ENCODE peak calls at places on chromosomes 2 and 18, in four cellular contexts. T is pancreas, R is left ventricle myocardium inferior, L is HCT116. U is an unnamed sample.
A peak's percentile ranks its signal among the peaks of the same experiment; 100 is the strongest.

GRCh38 chr18:33116376-33116775 is 324.1 kb downstream of the CCDC178 start:
- DNase-seq in T (peak; percentile 35), L (no peak), R (peak; percentile 7), U (peak; percentile 48)

GRCh38 chr2:164873096-164873670 is 31.6 kb upstream of the COBLL1 start:
- DNase-seq in T (no peak), L (no peak), R (no peak), U (no peak)

GRCh38 chr2:80078290-80079036 is 226.1 kb downstream of the LRRTM1 start:
- DNase-seq in L (no peak), R (no peak), T (no peak), U (no peak)

GRCh38 chr2:9415770-9416169 is 7.6 kb downstream of the ITGB1BP1 start:
- DNase-seq in L (no peak), T (no peak), R (no peak), U (no peak)

GRCh38 chr2:58535182-58535581 is 294.1 kb upstream of the FANCL start:
- DNase-seq in L (no peak), R (no peak), T (no peak), U (no peak)

GRCh38 chr2:220034356-220035121 is 407.1 kb downstream of the SLC4A3 start:
- DNase-seq in T (no peak), L (no peak), R (no peak), U (no peak)

GRCh38 chr2:212669761-212670160 is 131.2 kb upstream of the ERBB4 start:
- DNase-seq in T (no peak), R (no peak), L (no peak), U (no peak)

GRCh38 chr2:190267302-190267701 is 52.3 kb downstream of the HIBCH start:
- DNase-seq in L (peak; percentile 44), T (no peak), R (no peak), U (no peak)

GRCh38 chr2:121972203-121972602 is 216.8 kb downstream of the TSN start:
- DNase-seq in L (no peak), T (no peak), R (no peak), U (no peak)

GRCh38 chr18:3664563-3665178 is 214.7 kb downstream of the TGIF1 start:
- DNase-seq in R (no peak), T (no peak), L (no peak), U (no peak)

GRCh38 chr18:75350440-75350839 is 77.1 kb downstream of the SMIM21 start:
- DNase-seq in R (no peak), L (no peak), T (no peak), U (no peak)

GRCh38 chr18:21112140-21112473 is 494 bp upstream of the ROCK1 start:
- DNase-seq in L (no peak), R (no peak), T (no peak), U (no peak)

DNA sequence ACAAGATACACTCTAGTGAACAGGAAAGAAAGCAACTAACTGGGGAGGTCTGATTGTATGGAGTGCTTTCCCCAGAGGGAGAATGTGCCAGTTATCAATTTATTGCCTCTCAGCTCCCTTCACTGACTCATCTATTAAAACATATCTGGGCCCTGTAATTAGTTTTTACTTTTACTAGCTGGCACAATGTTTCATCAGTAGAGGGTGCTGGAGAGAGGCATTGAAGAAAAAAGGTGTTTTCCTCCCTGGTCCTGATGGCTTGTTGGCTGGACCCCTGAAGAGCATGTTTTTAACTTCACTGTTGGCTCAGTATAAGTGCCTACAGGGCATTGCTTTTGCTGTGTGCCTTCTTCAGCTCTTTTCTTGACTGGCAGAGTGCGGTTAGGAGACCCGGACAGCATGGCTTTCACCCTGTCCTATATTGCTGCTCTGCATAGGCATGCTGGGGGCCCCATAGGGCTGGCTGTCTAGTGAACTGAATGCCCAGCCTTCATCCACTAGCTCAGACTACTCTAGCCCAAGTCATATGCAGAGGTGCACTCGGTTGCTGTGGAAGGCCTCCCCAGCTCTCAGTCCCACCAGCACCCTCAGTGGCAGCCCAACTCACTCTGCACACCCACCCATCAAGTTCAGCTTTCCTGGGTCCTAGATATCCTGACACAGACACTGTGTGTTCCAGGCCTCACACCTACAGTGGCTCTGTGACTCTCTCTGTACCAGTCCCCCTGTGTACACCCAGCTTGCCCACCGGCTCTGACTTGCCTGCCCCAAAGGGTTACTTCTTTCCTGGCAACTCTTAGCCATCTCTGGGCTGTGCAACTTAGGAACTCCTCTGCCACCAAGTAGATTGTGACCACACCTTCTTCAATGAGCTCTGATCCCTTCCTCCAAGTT is 62.3 kb upstream of the ACYP2 start:
- DNase-seq in L (no peak), T (no peak), R (no peak), U (no peak)
- TF ChIP-seq CTCF in L (peak; percentile 30), T (no peak), R (no peak), U (no peak)

DNA sequence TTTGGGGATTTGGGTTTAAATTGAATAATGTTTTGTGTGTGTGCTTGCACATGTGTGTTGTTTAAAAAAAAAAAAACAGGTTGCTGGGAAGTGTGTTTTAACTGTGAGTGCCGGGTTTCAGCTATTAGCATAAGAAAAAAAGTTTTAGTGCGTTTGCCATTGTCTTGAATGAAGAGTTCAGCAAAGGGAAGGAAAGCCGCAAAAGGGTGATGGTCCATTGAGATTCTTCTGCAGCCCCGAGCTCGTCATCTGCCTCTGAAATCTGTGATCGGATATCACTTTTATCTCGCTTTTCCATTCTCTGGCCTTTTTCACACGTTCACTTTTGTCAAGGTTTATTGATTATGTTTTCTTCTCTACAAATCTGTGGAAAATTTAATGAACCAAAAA is 4.7 kb downstream of the GLI2 start:
- DNase-seq in T (no peak), L (no peak), R (no peak), U (no peak)
- H3K4me3 ChIP-seq in T (no peak overlapping the region), L (no peak overlapping the region), R (no peak overlapping the region), U (no peak overlapping the region)

DNA sequence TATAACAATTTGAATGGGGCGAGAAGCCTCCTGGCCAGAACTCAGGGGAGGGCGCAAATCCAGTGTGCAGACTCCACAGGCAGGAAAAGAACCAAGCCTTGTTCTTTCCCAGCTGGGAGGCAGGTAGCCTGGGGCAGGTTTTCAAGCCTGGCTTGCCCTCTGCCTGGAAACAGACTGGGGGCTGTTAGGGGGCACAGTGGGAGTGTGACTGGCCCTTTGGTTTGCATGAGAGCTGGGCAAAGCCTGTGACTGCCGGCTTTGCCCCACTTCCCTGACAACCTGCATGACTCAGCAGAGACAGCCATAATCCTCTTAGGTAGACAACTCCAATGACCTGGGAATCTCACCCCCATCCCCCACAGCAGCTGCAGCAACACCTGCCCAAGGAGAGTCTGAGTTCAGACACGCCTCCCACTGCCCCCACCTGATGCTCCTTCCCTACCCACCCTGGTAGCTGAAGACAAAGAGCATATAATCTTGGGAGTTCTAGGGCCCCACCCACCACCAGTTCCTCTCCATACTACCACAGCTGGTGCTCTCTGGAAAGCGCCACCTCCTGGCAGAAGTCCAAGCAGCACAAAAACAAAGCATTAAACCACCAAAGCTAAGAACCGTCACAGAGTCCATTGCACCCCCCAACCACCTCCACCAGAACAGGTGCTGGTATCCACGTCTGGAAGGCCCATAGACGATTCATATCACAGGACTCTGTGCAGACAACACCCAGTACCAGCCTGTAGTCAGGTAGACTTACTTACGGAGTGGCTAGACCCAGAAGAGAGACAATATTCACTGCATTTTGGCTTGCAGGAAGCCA is 402.5 kb downstream of the STK39 start:
- DNase-seq in T (no peak), L (peak; percentile 29), R (no peak), U (no peak)
- TF ChIP-seq CTCF in T (no peak), L (no peak), R (no peak), U (no peak)

DNA sequence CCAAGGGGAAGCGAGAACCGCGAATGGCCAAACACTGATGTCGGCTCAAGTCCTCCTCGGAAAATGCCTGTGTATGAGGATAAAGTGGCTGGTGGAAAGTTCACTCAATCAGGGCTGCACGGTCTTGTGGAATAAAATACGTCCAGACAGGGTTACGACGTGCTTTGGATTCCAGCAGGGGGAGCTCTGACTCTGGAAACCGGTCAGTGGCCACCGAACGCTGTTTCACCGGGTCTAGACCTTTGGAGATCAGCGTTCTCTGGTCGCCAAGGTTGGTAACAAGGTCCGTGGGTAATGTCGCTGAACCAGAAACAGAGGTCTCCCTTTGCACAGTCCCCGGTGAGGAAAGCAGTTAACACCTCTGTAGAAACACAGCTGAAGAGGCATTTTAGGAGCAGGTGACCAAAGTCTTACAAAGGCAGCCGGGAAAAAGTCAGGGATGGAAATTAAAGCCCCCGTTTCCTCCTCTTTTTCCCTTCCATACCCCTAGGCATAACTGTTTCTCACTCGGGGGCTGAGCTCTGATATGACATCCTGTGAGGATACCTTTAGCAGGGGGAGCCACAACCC is 47.8 kb downstream of the CDCA7 start:
- DNase-seq in R (peak; percentile 71), T (peak; percentile 76), L (peak; percentile 80), U (peak; percentile 48)
- H3K4me3 ChIP-seq in R (peak overlapping the region; percentile 48), T (no peak overlapping the region), L (peak overlapping the region; percentile 35), U (peak overlapping the region; percentile 18)

DNA sequence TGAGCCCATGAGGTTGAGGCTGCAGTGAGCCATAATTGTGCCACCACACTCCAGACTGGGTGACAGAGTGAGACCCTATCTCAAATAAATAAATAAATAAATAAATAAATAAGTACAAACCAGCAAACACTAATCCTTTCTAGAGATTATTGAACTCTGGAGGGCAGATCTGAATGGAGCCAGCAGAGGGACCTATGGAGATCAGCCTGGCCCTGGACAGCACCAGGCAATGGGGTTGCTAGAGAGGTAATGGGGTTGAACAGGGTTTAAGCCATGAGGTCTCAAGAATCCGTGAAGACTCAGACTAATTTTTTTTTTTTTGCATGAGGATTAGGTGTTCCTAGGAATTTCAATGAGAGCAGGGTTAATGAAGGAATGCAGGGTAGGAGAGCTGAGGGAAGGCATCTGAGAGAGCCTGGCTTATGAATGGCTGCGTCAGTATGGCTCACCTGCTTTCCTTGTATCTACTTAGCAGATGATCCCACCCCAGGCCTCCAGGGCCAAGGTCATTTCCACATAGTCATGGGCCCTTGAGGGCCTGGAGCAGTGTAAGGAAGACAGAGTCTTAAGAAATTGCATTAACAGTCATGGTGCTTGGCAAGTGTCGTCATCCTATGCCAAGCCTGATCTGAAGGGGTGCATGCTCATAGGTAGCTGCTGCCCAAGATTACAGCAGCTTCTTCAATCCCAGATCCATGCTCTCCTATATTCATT is 34.6 kb upstream of the IL37 start:
- DNase-seq in L (no peak), R (no peak), T (no peak), U (no peak)
- TF ChIP-seq CTCF in L (no peak), R (no peak), T (no peak), U (no peak)

GRCh38 chr2:74029719-74030397 is 45.1 kb downstream of the TET3 start:
- DNase-seq in T (no peak), R (no peak), L (no peak), U (no peak)

GRCh38 chr2:74036010-74036409 is 51.3 kb downstream of the TET3 start:
- DNase-seq in L (no peak), T (no peak), R (no peak), U (no peak)

GRCh38 chr2:74036450-74037175 is 51.9 kb downstream of the TET3 start:
- DNase-seq in R (no peak), T (no peak), L (no peak), U (no peak)

GRCh38 chr2:74031203-74031602 is 46.5 kb downstream of the TET3 start:
- DNase-seq in T (no peak), L (no peak), R (no peak), U (no peak)

GRCh38 chr2:74032909-74033261 is 48.2 kb downstream of the TET3 start:
- DNase-seq in T (no peak), R (no peak), L (no peak), U (no peak)
- H3K4me3 ChIP-seq in T (no peak overlapping the region), R (no peak overlapping the region), L (no peak overlapping the region), U (no peak overlapping the region)

GRCh38 chr18:52992041-52992440 is 652.0 kb downstream of the DCC start:
- DNase-seq in T (no peak), R (no peak), L (no peak), U (no peak)
- TF ChIP-seq CTCF in T (no peak), R (peak; percentile 35), L (no peak), U (peak; percentile 23)

U was measured in LNCaP clone FGC.